ENCODE peak calls at places on chromosome 4, in five cellular contexts. One of them, this sample, is unnamed.

GRCh38 chr4:87365348-87365747 is 25.6 kb downstream of the HSD17B11 start:
- DNase-seq in tibial artery: no peak
- DNase-seq in globus pallidus: no peak
- DNase-seq in activated CD4-positive, CD25-positive, alpha-beta regulatory T cell treated with anti-CD3 and anti-CD28 coated beads, Interleukin-2, amount 50 U/mL, for 72 hours: no peak
- DNase-seq in left colon: no peak
- DNase-seq in this sample: no peak

GRCh38 chr4:1578301-1578781 is 105.8 kb downstream of the FAM53A start:
- DNase-seq in activated CD4-positive, CD25-positive, alpha-beta regulatory T cell treated with anti-CD3 and anti-CD28 coated beads, Interleukin-2, amount 50 U/mL, for 72 hours: no peak
- DNase-seq in tibial artery: no peak
- DNase-seq in left colon: no peak
- DNase-seq in globus pallidus: no peak
- DNase-seq in this sample: peak

GRCh38 chr4:65190780-65191179 is 479.5 kb downstream of the EPHA5 start:
- DNase-seq in tibial artery: no peak
- DNase-seq in globus pallidus: no peak
- DNase-seq in activated CD4-positive, CD25-positive, alpha-beta regulatory T cell treated with anti-CD3 and anti-CD28 coated beads, Interleukin-2, amount 50 U/mL, for 72 hours: no peak
- DNase-seq in left colon: no peak
- DNase-seq in this sample: no peak

GRCh38 chr4:15234585-15235126 is 193.2 kb upstream of the C1QTNF7 start:
- DNase-seq in activated CD4-positive, CD25-positive, alpha-beta regulatory T cell treated with anti-CD3 and anti-CD28 coated beads, Interleukin-2, amount 50 U/mL, for 72 hours: no peak
- DNase-seq in left colon: no peak
- DNase-seq in tibial artery: no peak
- DNase-seq in globus pallidus: no peak
- DNase-seq in this sample: no peak

GRCh38 chr4:89001647-89002518 is 55.1 kb downstream of the FAM13A start:
- DNase-seq in activated CD4-positive, CD25-positive, alpha-beta regulatory T cell treated with anti-CD3 and anti-CD28 coated beads, Interleukin-2, amount 50 U/mL, for 72 hours: no peak
- DNase-seq in globus pallidus: no peak
- DNase-seq in tibial artery: no peak
- DNase-seq in left colon: no peak
- DNase-seq in this sample: no peak

GRCh38 chr4:137390707-137391106 is 141.6 kb downstream of the PCDH18 start:
- DNase-seq in tibial artery: no peak
- DNase-seq in activated CD4-positive, CD25-positive, alpha-beta regulatory T cell treated with anti-CD3 and anti-CD28 coated beads, Interleukin-2, amount 50 U/mL, for 72 hours: no peak
- DNase-seq in left colon: no peak
- DNase-seq in globus pallidus: no peak
- DNase-seq in this sample: no peak

GRCh38 chr4:104989363-104989762 is 157.3 kb upstream of the TET2 start:
- DNase-seq in left colon: no peak
- DNase-seq in globus pallidus: no peak
- DNase-seq in activated CD4-positive, CD25-positive, alpha-beta regulatory T cell treated with anti-CD3 and anti-CD28 coated beads, Interleukin-2, amount 50 U/mL, for 72 hours: no peak
- DNase-seq in tibial artery: no peak
- DNase-seq in this sample: no peak

GRCh38 chr4:158209825-158210807 is at the start of gene TMEM144:
- DNase-seq in tibial artery: peak
- DNase-seq in globus pallidus: peak
- DNase-seq in left colon: peak
- DNase-seq in activated CD4-positive, CD25-positive, alpha-beta regulatory T cell treated with anti-CD3 and anti-CD28 coated beads, Interleukin-2, amount 50 U/mL, for 72 hours: no peak
- DNase-seq in this sample: peak

GRCh38 chr4:24118031-24118430 is 228.2 kb upstream of the PPARGC1A start:
- DNase-seq in globus pallidus: no peak
- DNase-seq in activated CD4-positive, CD25-positive, alpha-beta regulatory T cell treated with anti-CD3 and anti-CD28 coated beads, Interleukin-2, amount 50 U/mL, for 72 hours: no peak
- DNase-seq in left colon: no peak
- DNase-seq in tibial artery: no peak
- DNase-seq in this sample: no peak

GRCh38 chr4:146340798-146341197 is 126.5 kb downstream of the REELD1 start:
- DNase-seq in left colon: no peak
- DNase-seq in activated CD4-positive, CD25-positive, alpha-beta regulatory T cell treated with anti-CD3 and anti-CD28 coated beads, Interleukin-2, amount 50 U/mL, for 72 hours: no peak
- DNase-seq in globus pallidus: no peak
- DNase-seq in tibial artery: no peak
- DNase-seq in this sample: no peak

GRCh38 chr4:176999943-177000543 is 207.3 kb upstream of the VEGFC start:
- DNase-seq in tibial artery: no peak
- DNase-seq in globus pallidus: no peak
- DNase-seq in left colon: no peak
- DNase-seq in activated CD4-positive, CD25-positive, alpha-beta regulatory T cell treated with anti-CD3 and anti-CD28 coated beads, Interleukin-2, amount 50 U/mL, for 72 hours: no peak
- DNase-seq in this sample: no peak

GRCh38 chr4:3192827-3193226 is 56.1 kb upstream of the MSANTD1 start:
- DNase-seq in globus pallidus: no peak
- DNase-seq in left colon: peak
- DNase-seq in activated CD4-positive, CD25-positive, alpha-beta regulatory T cell treated with anti-CD3 and anti-CD28 coated beads, Interleukin-2, amount 50 U/mL, for 72 hours: no peak
- DNase-seq in tibial artery: no peak
- DNase-seq in this sample: no peak

GRCh38 chr4:98685225-98686045 is 27.0 kb upstream of the TSPAN5 start:
- DNase-seq in activated CD4-positive, CD25-positive, alpha-beta regulatory T cell treated with anti-CD3 and anti-CD28 coated beads, Interleukin-2, amount 50 U/mL, for 72 hours: no peak
- DNase-seq in tibial artery: no peak
- DNase-seq in left colon: no peak
- DNase-seq in globus pallidus: no peak
- DNase-seq in this sample: no peak

GRCh38 chr4:80475781-80476180 is 140.3 kb downstream of the CFAP299 start:
- DNase-seq in globus pallidus: no peak
- DNase-seq in left colon: no peak
- DNase-seq in activated CD4-positive, CD25-positive, alpha-beta regulatory T cell treated with anti-CD3 and anti-CD28 coated beads, Interleukin-2, amount 50 U/mL, for 72 hours: no peak
- DNase-seq in tibial artery: no peak
- DNase-seq in this sample: no peak

GRCh38 chr4:13322681-13323101 is 161.4 kb downstream of the RAB28 start:
- DNase-seq in globus pallidus: no peak
- DNase-seq in tibial artery: no peak
- DNase-seq in left colon: no peak
- DNase-seq in activated CD4-positive, CD25-positive, alpha-beta regulatory T cell treated with anti-CD3 and anti-CD28 coated beads, Interleukin-2, amount 50 U/mL, for 72 hours: no peak
- DNase-seq in this sample: no peak

GRCh38 chr4:152023674-152024073 is 262.9 kb upstream of the GATB start:
- DNase-seq in tibial artery: no peak
- DNase-seq in left colon: no peak
- DNase-seq in globus pallidus: no peak
- DNase-seq in activated CD4-positive, CD25-positive, alpha-beta regulatory T cell treated with anti-CD3 and anti-CD28 coated beads, Interleukin-2, amount 50 U/mL, for 72 hours: no peak
- DNase-seq in this sample: no peak

GRCh38 chr4:152106113-152106763 is 345.4 kb upstream of the GATB start:
- DNase-seq in activated CD4-positive, CD25-positive, alpha-beta regulatory T cell treated with anti-CD3 and anti-CD28 coated beads, Interleukin-2, amount 50 U/mL, for 72 hours: no peak
- DNase-seq in tibial artery: peak
- DNase-seq in globus pallidus: no peak
- DNase-seq in left colon: peak
- DNase-seq in this sample: peak

This sample was measured in heart left ventricle.